ENCODE peak calls at places on chromosomes 5 and 9, in ten cellular contexts. G, I, Z, R, A, X, P, K, H and E are unnamed samples.

GRCh38 chr9:137689745-137690529 is 71.1 kb downstream of the EHMT1 start:
- DNase-seq in K (no peak), H (no peak), X (peak), R (no peak), A (peak), G (no peak), P (no peak), I (no peak), Z (no peak), E (no peak)

GRCh38 chr9:114017741-114018715 is 60.1 kb downstream of the AMBP start:
- DNase-seq in X (no peak), I (peak), A (no peak), H (peak), K (no peak), R (no peak), P (no peak), Z (no peak), G (no peak), E (no peak)

GRCh38 chr9:36486454-36486932 is 86.2 kb upstream of the MELK start:
- DNase-seq in A (no peak), X (no peak), Z (no peak), H (no peak), I (peak), K (peak), P (no peak), R (no peak), G (no peak), E (peak)

GRCh38 chr5:11504794-11505193 is 399.5 kb downstream of the CTNND2 start:
- DNase-seq in X (peak), G (no peak), I (no peak), Z (no peak), H (no peak), R (no peak), P (no peak), K (no peak), A (peak), E (no peak)

GRCh38 chr5:176446884-176447537 is 1.2 kb upstream of the FAF2 start:
- DNase-seq in A (no peak), Z (no peak), K (no peak), X (no peak), P (peak), I (peak), H (no peak), R (peak), G (no peak), E (peak)

GRCh38 chr9:133932176-133932575 is 59.9 kb downstream of the VAV2 start:
- DNase-seq in X (peak), P (no peak), G (no peak), R (no peak), I (no peak), A (no peak), H (no peak), K (no peak), Z (no peak), E (no peak)

GRCh38 chr5:173760461-173761181 is 127.5 kb upstream of the CPEB4 start:
- DNase-seq in R (no peak), P (no peak), Z (no peak), K (no peak), I (no peak), H (no peak), A (no peak), X (no peak), G (no peak), E (no peak)

GRCh38 chr9:8946461-8946860 is 1146.9 kb upstream of the DMAC1 start:
- DNase-seq in K (no peak), Z (no peak), R (no peak), X (no peak), G (no peak), I (no peak), A (no peak), H (no peak), P (no peak), E (no peak)

GRCh38 chr5:93349613-93350012 is 231.4 kb downstream of the NR2F1-AS1 start:
- DNase-seq in K (peak), H (no peak), Z (no peak), P (no peak), X (peak), A (peak), R (no peak), G (no peak), I (no peak), E (no peak)

GRCh38 chr9:97484134-97484533 is 17.3 kb upstream of the TMOD1 start:
- DNase-seq in A (no peak), X (no peak), R (no peak), P (no peak), I (no peak), Z (no peak), H (no peak), K (no peak), G (no peak), E (no peak)

GRCh38 chr9:116198344-116198743 is 44.8 kb downstream of the PAPPA start:
- DNase-seq in X (peak), G (no peak), H (no peak), Z (no peak), P (no peak), K (no peak), R (no peak), A (no peak), I (no peak), E (no peak)

GRCh38 chr9:70046274-70047070 is 2.8 kb downstream of the MAMDC2 start:
- DNase-seq in G (no peak), A (no peak), H (no peak), K (peak), R (no peak), P (no peak), X (no peak), Z (no peak), I (no peak), E (no peak)

GRCh38 chr5:37554938-37555337 is 175.8 kb downstream of the WDR70 start:
- DNase-seq in P (no peak), X (no peak), I (no peak), K (peak), H (no peak), R (no peak), Z (no peak), A (peak), G (no peak), E (peak)

GRCh38 chr5:39714036-39714698 is 289.4 kb upstream of the DAB2 start:
- DNase-seq in H (no peak), R (no peak), K (peak), A (peak), X (peak), G (no peak), P (peak), I (no peak), Z (peak), E (peak)

GRCh38 chr5:147673276-147673675 is 109.3 kb downstream of the JAKMIP2 start:
- DNase-seq in Z (no peak), I (no peak), R (no peak), X (no peak), A (no peak), G (no peak), K (no peak), P (no peak), H (no peak), E (no peak)

GRCh38 chr5:74452851-74453250 is 187.7 kb downstream of the ENC1 start:
- DNase-seq in P (no peak), G (no peak), X (no peak), H (no peak), K (no peak), I (no peak), R (no peak), Z (no peak), A (no peak), E (no peak)

GRCh38 chr9:78707481-78707977 is 410.6 kb downstream of the PSAT1 start:
- DNase-seq in R (no peak), H (no peak), I (no peak), Z (no peak), P (peak), A (peak), G (peak), K (peak), X (peak), E (no peak)

GRCh38 chr9:120851386-120851922 is 8.7 kb upstream of the PSMD5 start:
- DNase-seq in X (no peak), R (no peak), A (no peak), G (no peak), H (no peak), P (no peak), I (no peak), Z (no peak), K (no peak), E (no peak)

GRCh38 chr5:178454308-178454707 is 135.9 kb downstream of the COL23A1 start:
- DNase-seq in G (no peak), I (no peak), Z (no peak), A (no peak), H (no peak), P (no peak), K (no peak), R (no peak), X (no peak), E (no peak)

GRCh38 chr9:33132249-33132772 is 34.8 kb downstream of the B4GALT1 start:
- DNase-seq in Z (no peak), H (no peak), X (peak), I (peak), P (no peak), A (peak), K (peak), R (no peak), G (no peak), E (peak)

GRCh38 chr5:555058-555623 is 30.9 kb upstream of the SLC9A3 start:
- DNase-seq in K (no peak), H (peak), A (no peak), P (no peak), G (no peak), X (no peak), R (no peak), Z (no peak), I (peak), E (no peak)

GRCh38 chr5:175822225-175822624 is 49.2 kb upstream of the CPLX2 start:
- DNase-seq in A (peak), P (no peak), K (peak), R (no peak), I (no peak), G (no peak), X (peak), Z (peak), H (no peak), E (no peak)